ENCODE peak calls at places on chromosomes 12 and 14, in seven cellular contexts. J, P, X, Q, W, B and U are unnamed samples.

GRCh38 chr12:2625267-2625666 is 169.5 kb upstream of the FKBP4 start:
- DNase-seq in J (no peak), P (no peak), X (peak), Q (no peak), W (peak), B (no peak), U (peak)

GRCh38 chr12:131825146-131825892 is 2.9 kb upstream of the MMP17 start:
- DNase-seq in J (no peak), P (no peak), X (peak), Q (no peak), W (no peak), B (no peak), U (no peak)

GRCh38 chr12:64522316-64522715 is 70.4 kb downstream of the TBK1 start:
- DNase-seq in J (peak), P (peak), X (no peak), Q (no peak), W (no peak), B (no peak), U (no peak)

GRCh38 chr14:59239030-59239429 is 50.6 kb downstream of the DAAM1 start:
- DNase-seq in J (no peak), P (no peak), X (no peak), Q (no peak), W (no peak), B (no peak), U (no peak)

GRCh38 chr12:106040521-106040920 is 98.2 kb downstream of the NUAK1 start:
- DNase-seq in J (no peak), P (no peak), X (no peak), Q (no peak), W (no peak), B (no peak), U (no peak)

GRCh38 chr12:4445156-4446020 is at the start of gene FGF6:
- DNase-seq in J (no peak), P (no peak), X (no peak), Q (peak), W (no peak), B (no peak), U (no peak)

GRCh38 chr12:10667581-10667980 is 6.3 kb downstream of the STYK1 start:
- DNase-seq in J (no peak), P (no peak), X (no peak), Q (no peak), W (no peak), B (no peak), U (no peak)

GRCh38 chr14:34205799-34206198 is 254.9 kb upstream of the EGLN3 start:
- DNase-seq in J (no peak), P (no peak), X (no peak), Q (no peak), W (no peak), B (no peak), U (no peak)

GRCh38 chr12:27060740-27061139 is 21.6 kb downstream of the C12orf71 start:
- DNase-seq in J (peak), P (no peak), X (no peak), Q (no peak), W (no peak), B (no peak), U (no peak)

GRCh38 chr12:49985981-49986380 is 13.2 kb downstream of the AQP6 start:
- DNase-seq in J (peak), P (peak), X (no peak), Q (no peak), W (no peak), B (no peak), U (no peak)

GRCh38 chr12:71760471-71760870 is 5.8 kb downstream of the RAB21 start:
- DNase-seq in J (no peak), P (no peak), X (no peak), Q (no peak), W (no peak), B (no peak), U (no peak)

GRCh38 chr14:83874662-83875061 is 1655.3 kb upstream of the FLRT2 start:
- DNase-seq in J (peak), P (peak), X (no peak), Q (no peak), W (no peak), B (no peak), U (no peak)

GRCh38 chr12:92505373-92506340 is 197.1 kb upstream of the PLEKHG7 start:
- DNase-seq in J (peak), P (peak), X (no peak), Q (no peak), W (peak), B (peak), U (peak)

GRCh38 chr12:2287151-2287550 is 234.4 kb downstream of the CACNA1C start:
- DNase-seq in J (no peak), P (no peak), X (no peak), Q (no peak), W (no peak), B (no peak), U (peak)

GRCh38 chr12:114853003-114853529 is 169.1 kb upstream of the TBX3 start:
- DNase-seq in J (peak), P (no peak), X (no peak), Q (no peak), W (no peak), B (no peak), U (no peak)

GRCh38 chr12:108690799-108691153 is 40.5 kb downstream of the CORO1C start:
- DNase-seq in J (no peak), P (no peak), X (no peak), Q (no peak), W (no peak), B (no peak), U (no peak)

GRCh38 chr12:72359416-72359815 is 87.2 kb downstream of the TRHDE start:
- DNase-seq in J (no peak), P (no peak), X (no peak), Q (no peak), W (no peak), B (no peak), U (no peak)

GRCh38 chr12:68614772-68615171 is 4.1 kb downstream of the RAP1B start:
- DNase-seq in J (no peak), P (no peak), X (no peak), Q (no peak), W (no peak), B (no peak), U (no peak)

GRCh38 chr12:100672075-100672592 is 98.7 kb downstream of the GAS2L3 start:
- DNase-seq in J (no peak), P (peak), X (peak), Q (peak), W (peak), B (no peak), U (no peak)

GRCh38 chr12:88562151-88562550 is 18.1 kb downstream of the KITLG start:
- DNase-seq in J (no peak), P (no peak), X (no peak), Q (no peak), W (no peak), B (no peak), U (no peak)
- H3K23ac ChIP-seq in J (no peak), P (no peak), X (no peak), Q (no peak), W (no peak), B (no peak), U (no peak)

DNA sequence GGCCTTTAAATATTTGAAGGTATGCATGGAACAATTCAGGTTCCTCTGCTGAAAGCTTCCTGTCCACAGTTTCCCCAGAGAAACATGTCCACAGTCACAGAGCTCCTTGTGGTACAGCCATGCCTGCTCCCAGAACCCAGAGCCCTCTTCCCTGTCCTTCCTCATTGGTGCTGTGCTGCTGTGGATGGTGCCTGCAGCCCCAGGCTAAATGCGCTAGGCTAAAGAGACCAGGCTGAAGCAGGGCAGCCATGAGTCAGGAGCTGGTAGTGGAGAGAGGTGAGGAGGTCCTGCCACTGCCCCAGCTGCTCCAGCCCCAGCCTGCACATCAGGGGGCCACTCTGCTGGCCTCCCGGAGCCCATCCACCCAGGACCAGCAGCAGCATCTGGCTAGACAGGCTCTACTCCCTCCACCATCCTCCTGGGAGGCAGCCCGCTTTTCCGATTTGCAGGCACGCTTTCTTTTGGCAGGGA is 65.4 kb upstream of the DDX11 start:
- DNase-seq in J (no peak), P (no peak), X (no peak), Q (no peak), W (peak), B (no peak), U (peak)
- H3K23ac ChIP-seq in J (no peak), P (no peak), X (no peak), Q (no peak), W (no peak), B (no peak), U (no peak)

GRCh38 chr14:60642790-60643397 is 6.4 kb downstream of the SIX1 start:
- DNase-seq in J (no peak), P (no peak), X (no peak), Q (peak), W (no peak), B (peak), U (no peak)
- H3K23ac ChIP-seq in J (peak), P (no peak), X (no peak), Q (no peak), W (no peak), B (no peak), U (no peak)

GRCh38 chr12:76591461-76591860 is 31.9 kb upstream of the OSBPL8 start:
- DNase-seq in J (peak), P (no peak), X (no peak), Q (no peak), W (no peak), B (no peak), U (no peak)

GRCh38 chr12:76583301-76583700 is 23.7 kb upstream of the OSBPL8 start:
- DNase-seq in J (no peak), P (no peak), X (no peak), Q (no peak), W (no peak), B (no peak), U (no peak)

GRCh38 chr12:76588881-76589565 is 29.5 kb upstream of the OSBPL8 start:
- DNase-seq in J (peak), P (peak), X (no peak), Q (no peak), W (no peak), B (no peak), U (peak)

GRCh38 chr12:76587428-76588178 is 28.0 kb upstream of the OSBPL8 start:
- DNase-seq in J (peak), P (peak), X (no peak), Q (no peak), W (no peak), B (no peak), U (no peak)

GRCh38 chr12:76586764-76587395 is 27.3 kb upstream of the OSBPL8 start:
- DNase-seq in J (peak), P (peak), X (no peak), Q (no peak), W (peak), B (peak), U (peak)
- H3K23ac ChIP-seq in J (no peak), P (no peak), X (no peak), Q (no peak), W (no peak), B (no peak), U (no peak)

DNA sequence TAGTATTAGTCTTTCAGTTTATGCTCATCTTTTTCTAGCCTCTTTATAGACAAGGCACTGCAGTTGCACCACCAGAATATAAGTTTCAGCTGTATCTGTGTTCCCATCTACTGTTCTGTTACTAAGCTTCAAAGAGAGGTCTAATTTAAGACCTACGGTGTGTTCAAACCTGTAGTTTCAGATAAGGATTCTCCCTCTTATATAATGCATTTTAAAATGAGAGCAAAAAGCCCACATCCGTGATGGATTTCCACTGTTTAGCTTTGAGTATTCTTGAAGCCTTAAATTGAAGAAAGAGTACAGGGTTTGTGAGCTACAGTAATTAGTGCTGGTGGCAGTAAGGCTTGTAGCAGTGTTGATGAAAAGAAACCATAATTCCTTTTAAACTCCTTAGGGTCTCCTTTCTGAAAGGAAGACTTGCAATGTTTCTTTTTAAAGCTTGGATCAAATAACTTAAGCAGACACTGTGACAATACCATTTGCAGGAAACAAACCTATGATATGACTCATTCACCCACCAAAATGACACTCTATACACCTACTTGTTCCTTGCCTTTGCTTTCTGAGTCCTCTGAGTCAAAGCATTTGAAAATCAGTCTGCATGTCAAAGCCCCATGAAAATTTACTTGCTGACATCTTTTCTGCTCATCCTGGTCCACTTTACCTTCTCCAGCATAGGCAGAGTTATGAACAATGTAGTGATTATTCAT is 753.9 kb downstream of the NOVA1 start:
- DNase-seq in J (no peak), P (no peak), X (no peak), Q (no peak), W (no peak), B (no peak), U (no peak)
- H3K23ac ChIP-seq in J (no peak), P (no peak), X (no peak), Q (no peak), W (no peak), B (no peak), U (no peak)

DNA sequence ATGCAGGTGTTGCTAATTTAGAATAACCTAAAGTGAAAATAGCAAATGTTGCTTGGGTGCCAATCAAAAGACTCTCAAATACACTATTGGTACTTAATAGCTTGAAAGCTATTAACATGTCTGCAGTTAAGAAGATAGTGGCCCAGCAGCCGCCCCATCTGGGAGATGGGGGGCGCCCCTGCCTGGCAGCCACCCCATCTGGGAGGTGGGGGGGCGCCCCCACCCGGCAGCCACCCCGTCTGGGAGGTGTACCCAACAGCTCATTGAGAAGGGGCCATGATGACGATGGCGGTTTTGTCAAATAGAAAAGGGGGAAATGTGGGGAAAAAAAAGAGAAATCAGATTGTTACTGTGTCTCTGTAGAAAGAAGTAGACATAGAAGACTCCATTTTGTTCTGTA is 923.1 kb upstream of the MDGA2 start:
- DNase-seq in J (no peak), P (no peak), X (no peak), Q (no peak), W (no peak), B (no peak), U (no peak)
- H3K23ac ChIP-seq in J (no peak), P (no peak), X (no peak), Q (no peak), W (no peak), B (no peak), U (no peak)

DNA sequence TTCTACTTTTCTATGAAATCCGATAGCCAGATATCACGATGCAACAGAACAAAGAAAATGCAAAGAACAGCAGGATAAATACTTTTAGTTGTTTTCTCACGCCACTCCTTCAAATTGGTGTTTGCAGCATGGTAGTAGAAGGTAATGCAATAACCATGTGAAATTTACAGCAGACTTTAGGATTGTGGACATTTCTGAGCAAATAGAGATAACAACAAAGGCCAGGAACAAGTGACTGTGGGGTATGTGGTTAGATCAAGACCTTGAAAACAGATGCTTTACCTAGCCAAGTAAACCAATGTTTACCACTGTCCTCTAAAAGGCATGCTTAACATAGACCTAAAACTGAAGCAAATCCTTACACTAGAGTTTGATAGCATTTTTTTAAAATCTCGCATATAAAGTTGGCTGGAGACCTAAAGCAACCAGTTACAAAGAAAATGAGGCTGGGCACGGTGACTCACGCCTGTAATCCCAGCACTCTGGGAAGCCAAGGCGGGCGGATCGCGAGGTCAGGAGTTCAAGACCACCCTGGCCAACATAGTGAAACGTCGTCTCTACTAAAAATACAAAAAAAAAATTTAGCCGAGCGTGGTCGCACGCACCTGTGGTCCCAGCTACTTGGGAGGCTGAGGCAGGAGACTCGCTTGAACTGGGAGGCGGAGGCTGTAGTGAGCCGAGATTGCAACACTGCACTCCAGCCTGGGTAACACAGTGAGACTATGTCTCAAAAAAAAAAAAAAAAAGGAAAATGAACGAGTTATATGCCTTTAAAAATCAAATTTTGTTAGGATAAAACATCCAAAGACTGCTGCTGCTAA is 123.2 kb upstream of the FOXN3 start:
- DNase-seq in J (peak), P (no peak), X (no peak), Q (no peak), W (no peak), B (no peak), U (peak)
- H3K23ac ChIP-seq in J (peak), P (no peak), X (no peak), Q (no peak), W (no peak), B (no peak), U (no peak)

GRCh38 chr12:25384038-25384953 is 133.6 kb upstream of the KRAS start:
- DNase-seq in J (peak), P (peak), X (no peak), Q (no peak), W (peak), B (no peak), U (no peak)
- H3K23ac ChIP-seq in J (peak), P (no peak), X (no peak), Q (no peak), W (no peak), B (no peak), U (no peak)